ENCODE peak calls at places on chromosomes 13 and 19, in five cellular contexts. R is left ventricle myocardium inferior; U is heart right ventricle; P is gastrocnemius medialis; D is CD8-positive, alpha-beta T cell. F is an unnamed sample.

GRCh38 chr13:114315074-114315785 is 927 bp downstream of the CHAMP1 start:
- DNase-seq in R (no peak), U (no peak), P (no peak), D (no peak), F (no peak)

GRCh38 chr13:113062691-113063090 is 42.9 kb upstream of the F7 start:
- DNase-seq in R (no peak), U (no peak), P (no peak), D (no peak), F (no peak)

GRCh38 chr19:10815969-10816635 is 19.9 kb downstream of the TMED1 start:
- DNase-seq in R (no peak), U (no peak), P (no peak), D (no peak), F (peak; percentile 12)

GRCh38 chr13:23758783-23759527 is 130.2 kb downstream of the MIPEP start:
- DNase-seq in R (no peak), U (no peak), P (no peak), D (no peak), F (no peak)

GRCh38 chr13:86882835-86883234 is 788.3 kb upstream of the SLITRK5 start:
- DNase-seq in R (no peak), U (no peak), P (no peak), D (no peak), F (no peak)

GRCh38 chr19:1568320-1569019 is at the start of gene MEX3D:
- DNase-seq in R (peak; percentile 81), U (peak; percentile 86), P (peak; percentile 62), D (peak; percentile 54), F (peak; percentile 77)

GRCh38 chr19:13057744-13058143 is 44.9 kb downstream of the LYL1 start:
- DNase-seq in R (no peak), U (no peak), P (no peak), D (no peak), F (no peak)

GRCh38 chr19:6842871-6843607 is 44.3 kb upstream of the ADGRE1 start:
- DNase-seq in R (no peak), U (no peak), P (no peak), D (no peak), F (no peak)

GRCh38 chr13:64371045-64371444 is 2859.1 kb downstream of the PCDH9 start:
- DNase-seq in R (no peak), U (no peak), P (no peak), D (no peak), F (no peak)

GRCh38 chr13:88459335-88459734 is 788.2 kb downstream of the SLITRK5 start:
- DNase-seq in R (no peak), U (no peak), P (no peak), D (no peak), F (no peak)

GRCh38 chr13:38361551-38362262 is 12.1 kb downstream of the UFM1 start:
- DNase-seq in R (no peak), U (no peak), P (no peak), D (no peak), F (no peak)

GRCh38 chr19:7337380-7338194 is 11.2 kb upstream of the ARHGEF18 start:
- DNase-seq in R (no peak), U (no peak), P (no peak), D (no peak), F (no peak)

GRCh38 chr13:99704390-99704789 is 203.1 kb downstream of the TM9SF2 start:
- DNase-seq in R (no peak), U (no peak), P (no peak), D (no peak), F (no peak)

GRCh38 chr19:48393559-48394330 is at the start of gene GRIN2D:
- DNase-seq in R (no peak), U (no peak), P (no peak), D (no peak), F (peak; percentile 33)

GRCh38 chr19:17948967-17949930 is 16.4 kb downstream of the CCDC124 start:
- DNase-seq in R (no peak), U (no peak), P (no peak), D (no peak), F (no peak)
- H3K4me1 ChIP-seq in R (peaks cover 58% of the 10 kb centered on the region), U (peaks cover 38% of the 10 kb centered on the region), P (peaks cover 19% of the 10 kb centered on the region), D (peaks cover 58% of the 10 kb centered on the region), F (peaks cover 47% of the 10 kb centered on the region)

GRCh38 chr13:30648522-30649012 is 30.8 kb downstream of the USPL1 start:
- DNase-seq in R (no peak), U (no peak), P (no peak), D (no peak), F (no peak)
- H3K4me1 ChIP-seq in R (peaks cover 22% of the 10 kb centered on the region), U (peaks cover 7% of the 10 kb centered on the region), P (peaks cover 15% of the 10 kb centered on the region), D (peaks cover 2% of the 10 kb centered on the region), F (no peaks in the 10 kb centered on the region)

DNA sequence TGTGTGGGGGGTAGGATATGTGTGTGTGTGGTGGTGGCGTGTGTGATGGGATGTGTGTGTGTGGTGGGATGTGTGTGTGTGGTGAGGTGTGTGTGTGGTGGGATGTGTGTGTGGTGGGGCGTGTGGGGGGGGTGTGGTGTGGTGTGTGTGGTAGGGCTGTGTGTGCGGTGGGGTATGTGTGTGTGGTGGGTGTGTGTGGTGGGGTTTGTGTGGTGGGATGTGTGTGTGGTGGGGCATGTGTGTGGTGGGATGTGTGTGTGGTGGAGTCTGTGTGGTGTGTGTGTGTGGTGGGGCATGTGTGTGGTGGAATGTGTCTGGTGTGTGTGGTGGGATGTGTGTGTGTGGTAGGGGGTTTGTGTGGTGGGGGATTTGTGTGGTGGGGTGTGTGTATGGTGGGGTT is 41.2 kb upstream of the NPAS1 start:
- DNase-seq in R (no peak), U (no peak), P (no peak), D (no peak), F (no peak)
- H3K4me1 ChIP-seq in R (peaks cover 94% of the 10 kb centered on the region), U (peaks cover 57% of the 10 kb centered on the region), P (peaks cover 69% of the 10 kb centered on the region), D (peaks cover 25% of the 10 kb centered on the region), F (peaks cover 56% of the 10 kb centered on the region)

GRCh38 chr19:52943884-52944643 is 18.6 kb downstream of the ZNF816 start:
- DNase-seq in R (no peak), U (no peak), P (no peak), D (no peak), F (no peak)

GRCh38 chr19:52943134-52943883 is 19.4 kb downstream of the ZNF816 start:
- DNase-seq in R (no peak), U (no peak), P (no peak), D (no peak), F (no peak)

GRCh38 chr19:52945652-52946321 is 16.9 kb downstream of the ZNF816 start:
- DNase-seq in R (no peak), U (no peak), P (no peak), D (no peak), F (no peak)

GRCh38 chr19:52941941-52942370 is 18.7 kb upstream of the ZNF888 start:
- DNase-seq in R (peak; percentile 27), U (peak; percentile 35), P (no peak), D (no peak), F (peak; percentile 28)

DNA sequence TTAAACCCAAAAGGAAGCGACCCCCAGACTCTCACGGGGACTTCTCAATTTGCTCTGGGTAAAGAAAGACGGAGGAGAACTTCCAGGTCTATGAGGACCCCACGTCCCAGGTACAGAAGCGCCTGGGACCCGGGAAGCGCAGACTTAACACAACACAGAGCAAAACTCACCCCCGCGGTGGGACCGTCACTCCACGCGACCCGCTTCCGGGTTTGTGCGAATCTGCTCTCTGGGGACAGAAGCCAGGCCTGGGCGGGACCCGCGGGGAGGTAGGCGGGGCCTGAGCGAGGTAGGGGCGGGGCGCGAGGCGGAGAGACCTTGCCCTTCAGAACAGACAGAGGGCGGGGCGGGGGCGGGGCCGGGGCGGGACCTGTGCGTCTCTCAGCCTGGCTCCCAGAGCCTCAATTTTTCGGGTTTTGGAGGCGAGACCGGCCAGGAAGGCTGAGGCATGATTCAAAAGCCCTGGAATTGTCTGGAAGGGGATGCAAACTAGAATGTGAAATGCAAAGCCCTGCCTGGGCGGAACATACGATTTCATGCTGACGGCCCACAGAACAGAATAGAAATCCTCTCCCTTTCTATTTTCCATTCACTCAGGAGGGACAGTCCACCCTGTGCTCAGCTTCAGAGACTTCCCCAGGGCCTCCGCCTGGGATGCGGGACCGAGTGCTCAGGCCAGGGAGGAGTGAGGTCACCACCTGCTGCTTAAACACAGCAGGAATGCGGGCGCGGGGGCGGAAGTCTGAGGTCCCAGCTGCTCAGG is 19.3 kb upstream of the ZNF888 start:
- DNase-seq in R (peak; percentile 94), U (peak; percentile 94), P (peak; percentile 79), D (peak; percentile 95), F (peak; percentile 94)
- H3K4me1 ChIP-seq in R (peaks cover 26% of the 10 kb centered on the region), U (peaks cover 4% of the 10 kb centered on the region), P (no peaks in the 10 kb centered on the region), D (peaks cover 7% of the 10 kb centered on the region), F (no peaks in the 10 kb centered on the region)

DNA sequence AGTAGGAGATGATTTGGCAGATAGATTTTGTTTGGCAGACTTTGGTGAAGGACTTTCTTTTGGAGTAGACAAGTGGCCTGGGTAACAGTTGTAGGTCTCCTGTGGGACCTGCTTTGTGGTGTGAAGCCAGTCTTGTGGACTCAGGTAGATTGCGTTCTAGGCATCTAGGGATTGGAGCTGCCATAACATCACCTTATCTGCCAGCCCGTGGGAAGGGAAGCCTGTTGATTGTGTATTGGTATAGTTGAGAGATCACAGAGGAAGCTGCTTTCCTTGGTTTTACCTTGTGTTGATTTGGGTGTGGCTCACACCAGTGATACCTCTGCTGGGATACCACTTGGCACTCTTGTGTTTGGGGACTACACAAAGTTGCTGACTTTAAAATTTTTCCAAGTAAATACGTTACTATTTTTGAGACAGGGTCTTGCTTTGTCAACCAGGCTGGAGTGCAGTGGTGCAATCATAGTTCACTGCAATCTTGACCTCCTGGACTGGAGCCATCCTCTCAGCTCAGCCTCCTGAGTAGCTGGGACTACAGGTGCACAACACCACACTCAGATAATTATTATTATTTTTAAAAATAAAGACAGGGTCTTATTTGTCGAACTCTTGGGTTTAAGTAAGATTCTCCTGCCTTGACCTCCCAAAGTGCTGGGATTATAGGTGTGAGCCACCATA is 7.8 kb downstream of the HNRNPM start:
- DNase-seq in R (no peak), U (no peak), P (peak; percentile 36), D (no peak), F (no peak)
- H3K4me1 ChIP-seq in R (peaks cover 97% of the 10 kb centered on the region), U (peaks cover 83% of the 10 kb centered on the region), P (peaks cover 93% of the 10 kb centered on the region), D (peaks cover 57% of the 10 kb centered on the region), F (peaks cover 37% of the 10 kb centered on the region)

DNA sequence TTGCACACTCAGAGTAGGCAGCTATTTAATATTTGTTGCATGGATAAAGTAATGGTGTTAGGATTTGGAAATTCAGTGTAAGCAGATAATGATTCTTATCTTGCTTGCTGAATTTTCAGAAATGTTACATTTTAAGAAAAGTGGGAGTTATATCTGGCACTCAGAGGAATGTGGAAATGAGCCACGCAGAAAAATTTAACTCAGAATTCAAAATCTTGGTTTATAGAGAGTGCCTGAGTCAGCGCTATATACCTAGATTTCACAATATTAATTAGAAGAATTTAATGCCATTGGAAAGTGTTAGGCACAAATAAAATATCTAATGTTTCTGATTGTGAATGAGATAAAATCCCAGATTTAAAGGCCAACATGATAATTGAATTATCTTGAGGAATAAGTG is 96.3 kb downstream of the GPR12 start:
- DNase-seq in R (no peak), U (no peak), P (no peak), D (no peak), F (no peak)
- H3K4me1 ChIP-seq in R (peaks cover 7% of the 10 kb centered on the region), U (no peaks in the 10 kb centered on the region), P (no peaks in the 10 kb centered on the region), D (no peaks in the 10 kb centered on the region), F (peaks cover 4% of the 10 kb centered on the region)

GRCh38 chr19:14545716-14546082 is 16.3 kb downstream of the TECR start:
- DNase-seq in R (no peak), U (no peak), P (no peak), D (no peak), F (no peak)
- H3K4me1 ChIP-seq in R (peaks cover 47% of the 10 kb centered on the region), U (peaks cover 26% of the 10 kb centered on the region), P (peaks cover 30% of the 10 kb centered on the region), D (peaks cover 5% of the 10 kb centered on the region), F (peaks cover 7% of the 10 kb centered on the region)